ENCODE peak calls at places on chromosomes 11 and 22, in four cellular contexts. N is lung, S is thyroid gland, Q is astrocyte. T is an unnamed sample.

GRCh38 chr22:21055880-21056319 is 10.2 kb downstream of the LRRC74B start:
- DNase-seq in N (no peak), S (no peak), Q (no peak), T (no peak)

GRCh38 chr22:38610234-38610633 is 40.3 kb upstream of the DMC1 start:
- DNase-seq in N (no peak), S (no peak), Q (no peak), T (no peak)

GRCh38 chr11:73969991-73970800 is 12.4 kb downstream of the UCP2 start:
- DNase-seq in N (no peak), S (no peak), Q (no peak), T (no peak)

GRCh38 chr22:46763051-46763705 is 728 bp downstream of the TBC1D22A start:
- DNase-seq in N (no peak), S (no peak), Q (no peak), T (no peak)

GRCh38 chr11:19511413-19512183 is 201.0 kb upstream of the NAV2 start:
- DNase-seq in N (peak), S (peak), Q (peak), T (no peak)

GRCh38 chr11:96326954-96327353 is 16.0 kb downstream of the MAML2 start:
- DNase-seq in N (no peak), S (no peak), Q (no peak), T (no peak)

GRCh38 chr11:13297917-13298356 is 20.3 kb downstream of the BMAL1 start:
- DNase-seq in N (peak), S (no peak), Q (no peak), T (no peak)

GRCh38 chr11:101848262-101848661 is 66.5 kb upstream of the CEP126 start:
- DNase-seq in N (no peak), S (no peak), Q (no peak), T (no peak)

GRCh38 chr22:41833369-41834004 is 582 bp downstream of the SREBF2 start:
- DNase-seq in N (peak), S (peak), Q (no peak), T (no peak)

GRCh38 chr11:119520966-119521365 is 98.0 kb upstream of the THY1 start:
- DNase-seq in N (no peak), S (no peak), Q (no peak), T (no peak)

GRCh38 chr22:47210686-47211085 is 448.2 kb downstream of the TBC1D22A start:
- DNase-seq in N (peak), S (no peak), Q (no peak), T (peak)

GRCh38 chr11:96551136-96551535 is 161.3 kb downstream of the JRKL start:
- DNase-seq in N (no peak), S (no peak), Q (no peak), T (no peak)

GRCh38 chr11:112012877-112013276 is 12.3 kb upstream of the DLAT start:
- DNase-seq in N (no peak), S (no peak), Q (peak), T (no peak)

GRCh38 chr22:20571531-20572007 is 64.2 kb downstream of the MED15 start:
- DNase-seq in N (no peak), S (no peak), Q (no peak), T (no peak)

GRCh38 chr11:132831272-132831671 is 701.0 kb downstream of the OPCML start:
- DNase-seq in N (no peak), S (no peak), Q (no peak), T (no peak)

GRCh38 chr11:122344281-122344680 is 228.3 kb upstream of the BLID start:
- DNase-seq in N (no peak), S (no peak), Q (peak), T (no peak)

GRCh38 chr22:41256254-41256897 is 15.6 kb upstream of the CHADL start:
- DNase-seq in N (no peak), S (no peak), Q (peak), T (no peak)

GRCh38 chr11:34214961-34215805 is 109.8 kb downstream of the NAT10 start:
- DNase-seq in N (no peak), S (no peak), Q (peak), T (no peak)

GRCh38 chr22:45550416-45550815 is 47.7 kb downstream of the FBLN1 start:
- DNase-seq in N (no peak), S (no peak), Q (no peak), T (no peak)

GRCh38 chr11:5514841-5515240 is 1.7 kb downstream of the UBQLNL start:
- DNase-seq in N (no peak), S (no peak), Q (no peak), T (no peak)

GRCh38 chr11:105466582-105467228 is 143.2 kb upstream of the GRIA4 start:
- DNase-seq in N (no peak), S (peak), Q (peak), T (no peak)

GRCh38 chr22:19855504-19856409 is 1.1 kb upstream of the GNB1L start:
- DNase-seq in N (peak), S (peak), Q (peak), T (peak)

GRCh38 chr11:46427364-46427763 is 35.8 kb upstream of the CHRM4 start:
- DNase-seq in N (no peak), S (no peak), Q (no peak), T (no peak)

GRCh38 chr22:39068033-39068785 is 8.9 kb upstream of the APOBEC3G start:
- DNase-seq in N (no peak), S (no peak), Q (no peak), T (no peak)

GRCh38 chr11:77062924-77063323 is 3.8 kb upstream of the CAPN5 start:
- DNase-seq in N (no peak), S (no peak), Q (no peak), T (no peak)

GRCh38 chr22:46237453-46238158 is 12.5 kb downstream of the CDPF1 start:
- DNase-seq in N (no peak), S (no peak), Q (no peak), T (no peak)

GRCh38 chr11:44564198-44564597 is 1.3 kb upstream of the CD82 start:
- DNase-seq in N (no peak), S (peak), Q (peak), T (no peak)

GRCh38 chr11:34787348-34787747 is 128.8 kb downstream of the APIP start:
- DNase-seq in N (no peak), S (no peak), Q (no peak), T (no peak)

GRCh38 chr11:46618789-46619188 is 1.4 kb downstream of the ATG13 start:
- DNase-seq in N (no peak), S (no peak), Q (no peak), T (no peak)

GRCh38 chr11:110187731-110188130 is 94.5 kb downstream of the ZC3H12C start:
- DNase-seq in N (no peak), S (no peak), Q (no peak), T (no peak)

GRCh38 chr11:110011595-110011994 is 81.6 kb upstream of the ZC3H12C start:
- DNase-seq in N (no peak), S (no peak), Q (no peak), T (no peak)

GRCh38 chr11:78420796-78421209 is 3.2 kb upstream of the GAB2 start:
- DNase-seq in N (peak), S (peak), Q (peak), T (no peak)

GRCh38 chr11:87897079-87897478 is 278.2 kb downstream of the RAB38 start:
- DNase-seq in N (no peak), S (no peak), Q (no peak), T (no peak)

GRCh38 chr11:115190196-115190595 is 314.0 kb downstream of the CADM1 start:
- DNase-seq in N (no peak), S (no peak), Q (no peak), T (no peak)

GRCh38 chr11:46281374-46281831 is 3.9 kb downstream of the CREB3L1 start:
- DNase-seq in N (no peak), S (no peak), Q (no peak), T (no peak)

GRCh38 chr11:45806937-45807791 is 2.2 kb downstream of the SLC35C1 start:
- DNase-seq in N (no peak), S (no peak), Q (no peak), T (no peak)

GRCh38 chr22:28791841-28792490 is 8.4 kb downstream of the XBP1 start:
- DNase-seq in N (no peak), S (no peak), Q (no peak), T (no peak)

GRCh38 chr22:28795932-28796856 is 4.2 kb downstream of the XBP1 start:
- DNase-seq in N (no peak), S (no peak), Q (no peak), T (no peak)

GRCh38 chr22:28792491-28793383 is 7.6 kb downstream of the XBP1 start:
- DNase-seq in N (no peak), S (peak), Q (no peak), T (no peak)

GRCh38 chr22:28793976-28794584 is 6.3 kb downstream of the XBP1 start:
- DNase-seq in N (no peak), S (no peak), Q (no peak), T (no peak)

DNA sequence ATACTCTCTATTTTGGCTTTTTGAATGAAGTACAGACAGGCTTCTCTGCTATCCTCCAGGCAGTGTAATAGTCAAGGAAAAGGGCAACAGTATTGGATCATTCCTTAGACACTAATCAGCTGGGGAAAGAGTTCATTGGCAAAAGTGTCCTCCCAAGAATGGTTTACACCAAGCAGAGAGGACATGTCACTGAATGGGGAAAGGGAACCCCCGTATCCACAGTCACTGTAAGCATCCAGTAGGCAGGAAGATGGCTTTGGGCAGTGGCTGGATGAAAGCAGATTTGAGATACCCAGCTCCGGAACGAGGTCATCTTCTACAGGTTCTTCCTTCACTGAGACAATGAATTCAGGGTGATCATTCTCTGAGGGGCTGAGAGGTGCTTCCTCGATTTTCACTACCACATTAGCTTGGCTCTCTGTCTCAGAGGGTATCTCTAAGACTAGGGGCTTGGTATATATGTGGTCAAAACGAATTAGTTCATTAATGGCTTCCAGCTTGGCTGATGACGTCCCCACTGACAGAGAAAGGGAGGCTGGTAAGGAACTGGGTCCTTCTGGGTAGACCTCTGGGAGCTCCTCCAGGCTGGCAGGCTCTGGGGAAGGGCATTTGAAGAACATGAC is 5.2 kb downstream of the XBP1 start:
- DNase-seq in N (no peak), S (no peak), Q (no peak), T (no peak)
- TF ChIP-seq CTCF in N (no peak), S (no peak), Q (no peak), T (no peak)

DNA sequence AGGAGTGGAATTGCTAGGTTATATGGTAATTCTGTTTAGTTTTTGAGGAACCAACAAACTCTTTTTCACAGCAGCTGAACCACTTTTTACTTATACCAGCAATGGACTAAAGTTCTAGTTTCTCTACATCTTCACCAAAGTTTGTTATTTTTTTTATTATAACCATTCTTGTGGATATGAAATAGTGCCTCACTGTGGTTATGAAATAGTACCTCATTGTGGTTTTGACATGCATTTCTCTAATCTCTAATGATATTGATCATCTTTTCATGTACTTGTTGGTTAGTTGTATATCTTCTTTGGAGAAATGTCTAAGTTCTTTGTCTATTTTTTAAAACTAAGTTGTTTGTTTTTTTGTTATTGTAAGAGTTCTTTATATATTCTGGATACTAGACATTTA is 27.2 kb downstream of the STIM1 start:
- DNase-seq in N (no peak), S (no peak), Q (no peak), T (no peak)
- TF ChIP-seq CTCF in N (no peak), S (no peak), Q (no peak), T (no peak)

GRCh38 chr11:108115495-108116140 is 5.7 kb upstream of the ACAT1 start:
- DNase-seq in N (peak), S (peak), Q (peak), T (no peak)

GRCh38 chr11:108112059-108112458 is 9.3 kb upstream of the ACAT1 start:
- DNase-seq in N (no peak), S (no peak), Q (no peak), T (no peak)

DNA sequence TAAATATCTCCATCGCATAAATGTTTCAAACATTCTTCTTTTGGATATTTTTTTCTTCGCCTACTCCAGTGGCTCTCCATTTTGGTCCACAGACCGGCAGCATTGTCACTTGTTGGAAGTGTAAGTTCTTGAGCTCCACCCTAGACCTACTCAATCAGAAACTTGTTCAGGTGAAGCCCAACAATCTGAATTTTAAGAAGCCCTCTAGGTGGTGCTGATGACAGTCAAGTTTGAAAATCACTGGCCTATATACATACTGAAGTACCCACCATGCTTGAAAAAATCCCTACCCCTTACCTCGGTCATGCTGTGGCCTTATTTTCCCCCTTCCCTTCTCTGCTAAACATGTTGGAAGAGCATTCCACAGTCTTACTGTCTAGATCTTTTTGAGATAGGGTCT is 10.2 kb upstream of the ACAT1 start:
- DNase-seq in N (no peak), S (no peak), Q (no peak), T (no peak)
- TF ChIP-seq CTCF in N (no peak), S (no peak), Q (no peak), T (no peak)

GRCh38 chr11:22169833-22170232 is 23.1 kb upstream of the ANO5 start:
- DNase-seq in N (no peak), S (no peak), Q (no peak), T (no peak)
- TF ChIP-seq CTCF in N (no peak), S (peak), Q (no peak), T (peak)

GRCh38 chr22:23533328-23533762 is 46.7 kb downstream of the IGLL1 start:
- DNase-seq in N (no peak), S (peak), Q (no peak), T (peak)
- TF ChIP-seq CTCF in N (no peak), S (no peak), Q (peak), T (peak)

DNA sequence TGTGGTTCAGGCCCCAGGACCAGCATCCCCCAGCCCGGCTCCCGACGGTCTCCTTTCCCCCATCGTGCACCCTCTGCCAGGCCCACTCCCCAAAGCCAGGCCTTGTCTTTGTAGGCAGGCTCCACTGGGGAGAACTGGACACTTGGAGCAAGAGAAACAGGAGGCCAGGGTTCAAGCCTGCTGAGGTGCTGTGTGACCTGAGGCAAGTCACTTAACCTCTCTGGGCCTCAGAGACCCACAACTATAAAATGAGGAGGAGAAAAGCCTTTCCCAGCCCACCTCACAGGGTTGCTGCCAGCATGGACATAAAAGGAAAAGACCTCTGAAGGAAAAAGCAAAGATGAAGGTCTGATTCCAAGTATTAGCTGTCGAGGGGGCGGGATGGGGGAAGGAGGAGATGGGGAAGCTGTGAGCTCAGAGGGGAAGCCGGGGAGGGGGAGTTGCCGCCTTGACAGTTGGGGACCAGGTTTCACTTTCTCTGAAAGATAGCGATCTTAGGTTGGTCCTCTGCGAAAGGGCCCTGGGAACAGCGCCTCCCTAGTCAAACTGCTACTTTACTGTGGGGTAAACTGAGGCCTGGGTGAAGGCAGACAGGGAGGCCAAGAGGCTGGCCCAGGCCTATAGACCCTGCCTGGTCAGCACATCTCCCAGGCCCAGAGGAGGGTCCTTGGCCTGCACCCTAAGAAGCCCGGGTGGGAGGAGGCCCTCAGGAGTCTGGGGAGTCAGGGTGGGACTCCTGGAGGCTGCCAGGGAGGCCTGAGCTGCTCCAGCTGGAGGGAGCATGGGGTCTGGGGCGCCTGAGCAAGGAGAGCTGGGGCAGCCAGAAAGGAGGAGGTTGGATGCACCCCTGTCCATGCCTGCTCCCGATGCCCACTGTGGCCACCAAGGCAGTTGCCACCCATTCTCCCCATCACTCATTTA is 991 bp upstream of the OSM start:
- DNase-seq in N (no peak), S (no peak), Q (no peak), T (no peak)
- TF ChIP-seq CTCF in N (no peak), S (no peak), Q (no peak), T (no peak)